ENCODE peak calls at places on chromosomes 3 and 15, in four cellular contexts. One of them, this sample, is unnamed.

GRCh38 chr3:123102249-123102648 is 35.4 kb downstream of the PDIA5 start:
- DNase-seq in K562: no peak
- DNase-seq in heart left ventricle: no peak
- DNase-seq in ovary: no peak
- DNase-seq in this sample: no peak

GRCh38 chr3:22934973-22935372 is 268.2 kb upstream of the UBE2E2 start:
- DNase-seq in heart left ventricle: no peak
- DNase-seq in K562: no peak
- DNase-seq in ovary: no peak
- DNase-seq in this sample: no peak

GRCh38 chr15:89338036-89338435 is 3.4 kb upstream of the POLG start:
- DNase-seq in heart left ventricle: no peak
- DNase-seq in ovary: no peak
- DNase-seq in K562: no peak
- DNase-seq in this sample: no peak

GRCh38 chr3:40719660-40720287 is 195.0 kb downstream of the ZNF621 start:
- DNase-seq in heart left ventricle: no peak
- DNase-seq in K562: peak; percentile 42
- DNase-seq in ovary: no peak
- DNase-seq in this sample: peak; percentile 48

GRCh38 chr3:2391876-2392275 is 293.2 kb downstream of the CNTN4 start:
- DNase-seq in K562: no peak
- DNase-seq in ovary: no peak
- DNase-seq in heart left ventricle: no peak
- DNase-seq in this sample: no peak

GRCh38 chr3:180594631-180595348 is 7.2 kb upstream of the TTC14 start:
- DNase-seq in K562: no peak
- DNase-seq in ovary: no peak
- DNase-seq in heart left ventricle: no peak
- DNase-seq in this sample: no peak

GRCh38 chr15:65940618-65940909 is 71.3 kb downstream of the RAB11A start:
- DNase-seq in ovary: no peak
- DNase-seq in K562: no peak
- DNase-seq in heart left ventricle: no peak
- DNase-seq in this sample: no peak

GRCh38 chr3:17687585-17687984 is 54.8 kb downstream of the TBC1D5 start:
- DNase-seq in ovary: no peak
- DNase-seq in heart left ventricle: no peak
- DNase-seq in K562: no peak
- DNase-seq in this sample: no peak

GRCh38 chr3:191915717-191916116 is 454.8 kb downstream of the PYDC2 start:
- DNase-seq in ovary: no peak
- DNase-seq in K562: no peak
- DNase-seq in heart left ventricle: no peak
- DNase-seq in this sample: no peak

GRCh38 chr15:41495736-41496599 is 2.3 kb downstream of the ITPKA start:
- DNase-seq in heart left ventricle: peak; percentile 30
- DNase-seq in K562: peak; percentile 88
- DNase-seq in ovary: no peak
- DNase-seq in this sample: no peak

GRCh38 chr3:136018876-136019275 is 53.3 kb downstream of the PPP2R3A start:
- DNase-seq in K562: no peak
- DNase-seq in heart left ventricle: no peak
- DNase-seq in ovary: no peak
- DNase-seq in this sample: no peak

GRCh38 chr3:55180936-55181535 is 253.2 kb upstream of the LRTM1 start:
- DNase-seq in heart left ventricle: no peak
- DNase-seq in ovary: no peak
- DNase-seq in K562: peak; percentile 32
- DNase-seq in this sample: peak; percentile 30

GRCh38 chr3:69925506-69925905 is 74.0 kb upstream of the SAMMSON start:
- DNase-seq in K562: no peak
- DNase-seq in heart left ventricle: no peak
- DNase-seq in ovary: no peak
- DNase-seq in this sample: no peak

GRCh38 chr3:112508261-112508660 is 9.0 kb upstream of the BTLA start:
- DNase-seq in K562: no peak
- DNase-seq in ovary: no peak
- DNase-seq in heart left ventricle: no peak
- DNase-seq in this sample: no peak

GRCh38 chr15:48437178-48437577 is 105.9 kb downstream of the DUT start:
- DNase-seq in ovary: no peak
- DNase-seq in heart left ventricle: no peak
- DNase-seq in K562: no peak
- DNase-seq in this sample: no peak

GRCh38 chr15:52252781-52253180 is 42.8 kb downstream of the MYO5C start:
- DNase-seq in ovary: no peak
- DNase-seq in K562: no peak
- DNase-seq in heart left ventricle: no peak
- DNase-seq in this sample: no peak

GRCh38 chr3:39788484-39788883 is 20.9 kb upstream of the MYRIP start:
- DNase-seq in K562: no peak
- DNase-seq in ovary: no peak
- DNase-seq in heart left ventricle: no peak
- DNase-seq in this sample: no peak

GRCh38 chr15:47027322-47027946 is 689.9 kb upstream of the SEMA6D start:
- DNase-seq in heart left ventricle: no peak
- DNase-seq in K562: no peak
- DNase-seq in ovary: no peak
- DNase-seq in this sample: no peak

GRCh38 chr3:104628185-104628789 is 738.4 kb upstream of the ALCAM start:
- DNase-seq in heart left ventricle: no peak
- DNase-seq in K562: peak; percentile 2
- DNase-seq in ovary: no peak
- DNase-seq in this sample: no peak

GRCh38 chr15:65827065-65827464 is 35.0 kb upstream of the DENND4A start:
- DNase-seq in K562: no peak
- DNase-seq in ovary: no peak
- DNase-seq in heart left ventricle: no peak
- DNase-seq in this sample: no peak

GRCh38 chr3:136545664-136546266 is 206.4 kb downstream of the STAG1 start:
- DNase-seq in heart left ventricle: no peak
- DNase-seq in ovary: no peak
- DNase-seq in K562: peak; percentile 3
- DNase-seq in this sample: no peak

GRCh38 chr3:176097036-176097435 is 1100.2 kb downstream of the TBL1XR1 start:
- DNase-seq in K562: no peak
- DNase-seq in heart left ventricle: no peak
- DNase-seq in ovary: no peak
- DNase-seq in this sample: no peak

GRCh38 chr3:85172001-85172400 is 213.2 kb downstream of the CADM2 start:
- DNase-seq in ovary: no peak
- DNase-seq in K562: no peak
- DNase-seq in heart left ventricle: no peak
- DNase-seq in this sample: no peak

GRCh38 chr3:101867521-101867920 is 18.2 kb downstream of the NFKBIZ start:
- DNase-seq in K562: no peak
- DNase-seq in ovary: no peak
- DNase-seq in heart left ventricle: no peak
- DNase-seq in this sample: no peak

GRCh38 chr3:174436367-174436766 is 422.8 kb upstream of the NAALADL2 start:
- DNase-seq in ovary: no peak
- DNase-seq in K562: no peak
- DNase-seq in heart left ventricle: no peak
- DNase-seq in this sample: no peak

GRCh38 chr15:66674756-66675155 is 27.3 kb upstream of the SMAD6 start:
- DNase-seq in heart left ventricle: no peak
- DNase-seq in ovary: no peak
- DNase-seq in K562: no peak
- DNase-seq in this sample: no peak

GRCh38 chr3:5188419-5189405 is 1.2 kb downstream of the EDEM1 start:
- DNase-seq in K562: peak; percentile 68
- DNase-seq in ovary: peak; percentile 30
- DNase-seq in heart left ventricle: no peak
- DNase-seq in this sample: no peak

GRCh38 chr15:25703726-25704125 is 159.4 kb downstream of the ATP10A start:
- DNase-seq in ovary: no peak
- DNase-seq in K562: no peak
- DNase-seq in heart left ventricle: no peak
- DNase-seq in this sample: no peak

GRCh38 chr3:33062814-33063346 is 34.1 kb downstream of the GLB1 start:
- DNase-seq in heart left ventricle: no peak
- DNase-seq in K562: no peak
- DNase-seq in ovary: no peak
- DNase-seq in this sample: no peak

GRCh38 chr3:122890077-122890484 is 95.2 kb downstream of the SLC49A4 start:
- DNase-seq in ovary: no peak
- DNase-seq in K562: no peak
- DNase-seq in heart left ventricle: peak; percentile 81
- DNase-seq in this sample: peak; percentile 39

GRCh38 chr3:127483902-127484591 is 106.5 kb downstream of the TPRA1 start:
- DNase-seq in heart left ventricle: no peak
- DNase-seq in ovary: peak; percentile 10
- DNase-seq in K562: no peak
- DNase-seq in this sample: no peak

GRCh38 chr15:55619783-55620182 is 31.6 kb upstream of the PYGO1 start:
- DNase-seq in ovary: no peak
- DNase-seq in K562: no peak
- DNase-seq in heart left ventricle: no peak
- DNase-seq in this sample: no peak

GRCh38 chr15:100112061-100112420 is 229.7 kb downstream of the ADAMTS17 start:
- DNase-seq in ovary: peak; percentile 11
- DNase-seq in K562: no peak
- DNase-seq in heart left ventricle: no peak
- DNase-seq in this sample: peak; percentile 31

GRCh38 chr3:7562892-7563291 is 702.0 kb downstream of the GRM7 start:
- DNase-seq in K562: no peak
- DNase-seq in ovary: no peak
- DNase-seq in heart left ventricle: no peak
- DNase-seq in this sample: no peak

GRCh38 chr3:50519471-50520089 is 16.1 kb upstream of the CACNA2D2 start:
- DNase-seq in heart left ventricle: peak; percentile 50
- DNase-seq in K562: peak; percentile 71
- DNase-seq in ovary: peak; percentile 68
- DNase-seq in this sample: peak; percentile 78

GRCh38 chr3:19972056-19972455 is 25.2 kb downstream of the RAB5A start:
- DNase-seq in ovary: no peak
- DNase-seq in heart left ventricle: no peak
- DNase-seq in K562: no peak
- DNase-seq in this sample: no peak

GRCh38 chr15:60128000-60128376 is 123.9 kb downstream of the FOXB1 start:
- DNase-seq in ovary: peak; percentile 21
- DNase-seq in heart left ventricle: no peak
- DNase-seq in K562: no peak
- DNase-seq in this sample: peak; percentile 11

GRCh38 chr3:177793451-177793850 is 596.2 kb upstream of the TBL1XR1 start:
- DNase-seq in K562: no peak
- DNase-seq in heart left ventricle: no peak
- DNase-seq in ovary: no peak
- DNase-seq in this sample: no peak
- TF ChIP-seq CTCF in K562: no peak
- TF ChIP-seq CTCF in heart left ventricle: no peak
- TF ChIP-seq CTCF in ovary: no peak
- TF ChIP-seq CTCF in this sample: no peak

DNA sequence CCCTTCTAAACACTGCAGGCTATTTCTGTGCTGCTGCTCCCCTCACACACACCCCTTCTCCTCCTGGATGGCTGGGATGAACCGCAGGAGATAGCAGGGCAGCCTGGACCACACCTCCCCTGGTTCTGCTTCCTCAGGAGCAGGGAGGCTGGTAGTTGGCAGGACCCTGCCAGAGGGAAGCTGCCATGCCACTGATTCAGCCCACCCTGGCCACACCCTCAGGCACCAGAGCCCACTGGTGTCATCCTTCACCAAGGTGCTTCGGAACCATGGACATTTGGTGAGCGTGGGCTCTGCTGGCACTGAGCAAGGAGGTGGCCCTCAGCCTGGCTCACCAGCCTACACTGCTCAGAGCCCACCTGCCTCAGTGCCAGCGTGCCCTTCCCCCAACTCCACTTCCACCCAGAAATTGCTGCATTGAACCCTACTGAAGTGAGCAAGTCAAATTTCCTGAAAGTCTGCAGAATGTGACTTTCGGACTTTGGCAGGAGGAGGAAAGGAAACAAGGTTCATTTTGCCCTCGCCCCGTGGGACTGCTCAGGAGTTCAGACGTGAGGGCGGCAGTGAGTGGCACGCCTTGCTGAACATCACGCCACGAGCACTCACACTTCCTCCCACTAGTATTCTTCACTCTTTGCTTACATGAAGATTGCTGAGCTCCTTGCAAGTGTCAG is 26.3 kb downstream of the BMF start:
- DNase-seq in ovary: no peak
- DNase-seq in K562: no peak
- DNase-seq in heart left ventricle: no peak
- DNase-seq in this sample: peak; percentile 56
- H3K4me3 ChIP-seq in ovary: peak overlapping the region; percentile 30
- H3K4me3 ChIP-seq in K562: no peak overlapping the region
- H3K4me3 ChIP-seq in heart left ventricle: no peak overlapping the region
- H3K4me3 ChIP-seq in this sample: no peak overlapping the region

GRCh38 chr3:98504534-98504933 is 7.1 kb downstream of the OR5K2 start:
- DNase-seq in heart left ventricle: no peak
- DNase-seq in ovary: no peak
- DNase-seq in K562: no peak
- DNase-seq in this sample: no peak
- TF ChIP-seq POLR2A in heart left ventricle: no peak
- TF ChIP-seq POLR2A in ovary: no peak
- TF ChIP-seq POLR2A in K562: no peak
- TF ChIP-seq POLR2A in this sample: no peak

DNA sequence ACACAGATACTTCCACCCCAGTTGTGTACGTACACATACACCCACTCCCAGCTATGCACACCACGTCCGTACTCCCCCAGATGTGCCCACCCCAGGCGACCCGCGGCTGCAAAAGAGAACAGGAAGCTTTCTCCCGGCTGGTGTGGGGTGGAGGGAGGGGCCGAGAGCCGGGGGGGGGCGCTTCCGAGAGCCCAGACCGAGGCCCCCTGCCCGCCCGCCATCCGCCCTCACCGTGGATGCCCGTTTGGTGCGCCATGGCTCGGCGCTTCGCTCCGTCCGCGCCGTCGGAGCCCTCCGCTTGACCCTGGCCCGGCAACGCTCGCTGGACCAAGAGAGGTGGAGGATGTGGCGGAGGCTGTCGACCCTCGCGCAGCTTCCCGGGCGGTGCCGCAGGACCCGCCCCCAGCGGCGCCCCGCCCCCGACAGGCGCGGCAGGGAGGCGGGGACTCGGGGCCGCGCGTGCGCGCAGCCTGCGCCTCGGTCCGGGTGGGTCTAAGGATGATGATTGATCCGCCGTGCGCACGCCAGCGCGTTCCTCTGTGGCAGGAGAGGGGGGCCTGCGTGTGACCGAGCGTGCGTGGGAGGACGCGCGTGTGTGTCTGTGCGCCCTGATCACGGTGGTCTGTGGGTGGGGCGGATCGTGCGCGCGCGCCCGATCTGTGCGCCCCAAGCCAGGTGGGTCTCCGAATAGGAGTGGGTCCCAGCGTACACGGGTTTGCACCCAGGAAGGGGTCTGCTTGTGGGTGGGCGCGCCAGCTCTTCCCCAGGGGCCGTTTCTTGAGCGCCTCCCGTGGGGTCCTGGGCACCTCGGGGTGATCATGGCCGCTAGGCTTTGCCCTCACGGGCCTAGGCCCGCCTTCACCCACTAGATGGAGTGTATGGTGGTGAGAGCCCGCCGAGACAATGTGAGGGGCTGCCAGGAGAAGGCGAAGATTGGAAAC is at the start of gene TWF2:
- DNase-seq in heart left ventricle: peak; percentile 88
- DNase-seq in K562: peak; percentile 95
- DNase-seq in ovary: peak; percentile 89
- DNase-seq in this sample: peak; percentile 72
- TF ChIP-seq CTCF in heart left ventricle: peak; percentile 41
- TF ChIP-seq CTCF in K562: peak; percentile 30
- TF ChIP-seq CTCF in ovary: peak; percentile 26
- TF ChIP-seq CTCF in this sample: peak; percentile 45

This sample was measured in thyroid gland.